ENCODE peak calls at places on chromosome 9, in eight cellular contexts. Y is tibial artery; G is naive thymus-derived CD4-positive, alpha-beta T cell; P is heart left ventricle; F is uterus; C is pancreas; A is SJSA1; J is psoas muscle. I is an unnamed sample. For H3K4me1, the result is how much of the 10 kb centered on the place peaks cover.

GRCh38 chr9:92619601-92620300 is 50.2 kb downstream of the IPPK start:
- DNase-seq in Y (no peak), G (no peak), P (no peak), F (peak), C (no peak), A (no peak), J (no peak), I (no peak)

GRCh38 chr9:71763752-71764332 is 4.5 kb downstream of the CEMIP2 start:
- DNase-seq in Y (no peak), G (no peak), P (no peak), F (no peak), C (no peak), A (no peak), J (no peak), I (no peak)

GRCh38 chr9:36798350-36799065 is 225.8 kb downstream of the MELK start:
- DNase-seq in Y (no peak), G (no peak), P (no peak), F (no peak), C (no peak), A (no peak), J (no peak), I (no peak)

GRCh38 chr9:126569036-126569435 is 44.7 kb upstream of the LMX1B start:
- DNase-seq in Y (no peak), G (no peak), P (no peak), F (no peak), C (no peak), A (no peak), J (no peak), I (no peak)

GRCh38 chr9:116073826-116074225 is 79.8 kb upstream of the PAPPA start:
- DNase-seq in Y (no peak), G (no peak), P (no peak), F (peak), C (no peak), A (no peak), J (no peak), I (no peak)

GRCh38 chr9:92736816-92737606 is 27.6 kb downstream of the BICD2 start:
- DNase-seq in Y (peak), G (no peak), P (no peak), F (no peak), C (no peak), A (no peak), J (no peak), I (no peak)

GRCh38 chr9:77534376-77535057 is 113.6 kb downstream of the GNA14 start:
- DNase-seq in Y (no peak), G (no peak), P (no peak), F (no peak), C (no peak), A (no peak), J (no peak), I (no peak)

GRCh38 chr9:107784235-107784958 is 294.8 kb upstream of the KLF4 start:
- DNase-seq in Y (no peak), G (no peak), P (peak), F (no peak), C (no peak), A (no peak), J (peak), I (no peak)

GRCh38 chr9:99140685-99141314 is 35.9 kb downstream of the TGFBR1 start:
- DNase-seq in Y (peak), G (peak), P (peak), F (peak), C (peak), A (peak), J (peak), I (peak)

GRCh38 chr9:18405240-18405639 is 68.7 kb upstream of the ADAMTSL1 start:
- DNase-seq in Y (no peak), G (no peak), P (no peak), F (no peak), C (no peak), A (no peak), J (no peak), I (no peak)

GRCh38 chr9:84677080-84677479 is 7.6 kb downstream of the NTRK2 start:
- DNase-seq in Y (no peak), G (no peak), P (no peak), F (no peak), C (no peak), A (no peak), J (no peak), I (no peak)

GRCh38 chr9:118882674-118883073 is 486.6 kb downstream of the BRINP1 start:
- DNase-seq in Y (no peak), G (no peak), P (no peak), F (no peak), C (no peak), A (no peak), J (no peak), I (no peak)

GRCh38 chr9:106930477-106930876 is 67.5 kb downstream of the ZNF462 start:
- DNase-seq in Y (no peak), G (no peak), P (no peak), F (no peak), C (no peak), A (no peak), J (no peak), I (no peak)

GRCh38 chr9:109751253-109751652 is 28.7 kb upstream of the PALM2AKAP2 start:
- DNase-seq in Y (no peak), G (no peak), P (no peak), F (no peak), C (no peak), A (peak), J (no peak), I (no peak)

GRCh38 chr9:16368425-16369087 is 501.9 kb downstream of the BNC2 start:
- DNase-seq in Y (no peak), G (no peak), P (no peak), F (no peak), C (no peak), A (peak), J (no peak), I (no peak)

GRCh38 chr9:18442629-18443491 is 31.1 kb upstream of the ADAMTSL1 start:
- DNase-seq in Y (peak), G (peak), P (peak), F (peak), C (peak), A (peak), J (peak), I (peak)

GRCh38 chr9:109968702-109969450 is 188.9 kb downstream of the PALM2AKAP2 start:
- DNase-seq in Y (no peak), G (no peak), P (peak), F (peak), C (no peak), A (no peak), J (no peak), I (no peak)

GRCh38 chr9:20508242-20508641 is 114.1 kb downstream of the MLLT3 start:
- DNase-seq in Y (no peak), G (no peak), P (no peak), F (no peak), C (no peak), A (no peak), J (no peak), I (no peak)

GRCh38 chr9:34500623-34501267 is 22.0 kb downstream of the ENHO start:
- DNase-seq in Y (peak), G (peak), P (peak), F (peak), C (peak), A (no peak), J (peak), I (peak)

GRCh38 chr9:15272377-15272928 is 34.6 kb downstream of the TTC39B start:
- DNase-seq in Y (no peak), G (no peak), P (no peak), F (no peak), C (no peak), A (no peak), J (no peak), I (peak)

GRCh38 chr9:8259028-8259427 is 459.4 kb upstream of the DMAC1 start:
- DNase-seq in Y (no peak), G (no peak), P (no peak), F (no peak), C (no peak), A (no peak), J (no peak), I (no peak)

DNA sequence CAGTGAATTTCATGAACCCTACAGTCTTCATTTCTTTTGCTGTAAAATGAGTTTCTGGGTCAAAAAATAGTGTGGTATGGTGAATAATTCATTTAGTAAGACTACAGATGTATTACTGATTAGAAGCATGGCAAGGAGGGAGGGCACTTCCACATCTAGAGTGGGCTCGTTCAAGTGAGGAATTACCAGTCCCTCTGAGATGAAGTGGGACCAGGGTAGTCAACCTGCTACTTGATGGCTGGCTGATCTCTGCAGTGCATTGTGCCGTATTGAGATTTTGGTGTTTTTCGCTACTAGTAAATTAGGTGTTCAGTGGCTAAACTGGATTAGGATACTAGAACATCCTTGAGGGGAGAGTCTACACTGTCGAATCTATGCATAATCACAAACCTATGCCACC is 10.8 kb downstream of the CDC37L1 start:
- DNase-seq in Y (no peak), G (no peak), P (no peak), F (no peak), C (no peak), A (no peak), J (no peak), I (no peak)
- H3K4me1 ChIP-seq in Y (under half), G (under half), P (under half), F (under half), C (under half), A (under half), J (half or more), I (under half)

DNA sequence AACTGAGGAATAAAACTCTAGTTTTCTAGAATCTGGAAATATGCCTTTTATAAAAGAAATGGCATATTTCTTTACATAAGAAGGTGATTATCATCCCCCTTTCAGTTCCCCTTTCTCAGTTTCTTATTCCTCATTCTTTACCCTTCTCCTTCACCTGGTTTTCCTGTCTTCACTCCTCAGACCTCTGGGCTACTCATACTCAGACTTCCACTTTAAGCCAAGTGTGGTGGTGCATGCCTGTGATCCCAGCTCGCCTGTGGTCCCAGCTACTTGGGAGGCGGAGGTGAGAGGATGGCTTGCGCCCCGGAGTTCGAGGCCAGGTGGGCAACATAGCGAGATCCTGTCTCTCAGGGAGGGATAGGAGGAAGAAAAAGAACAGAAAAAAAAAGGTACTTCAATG is 57.2 kb downstream of the RANBP6 start:
- DNase-seq in Y (no peak), G (no peak), P (no peak), F (no peak), C (no peak), A (no peak), J (no peak), I (no peak)
- H3K27ac ChIP-seq in Y (no peak), G (no peak), P (no peak), F (no peak), C (no peak), A (no peak), J (no peak), I (no peak)

GRCh38 chr9:130844028-130844427 is 9.0 kb downstream of the ABL1 start:
- DNase-seq in Y (peak), G (no peak), P (no peak), F (no peak), C (no peak), A (no peak), J (peak), I (no peak)
- H3K4me1 ChIP-seq in Y (half or more), G (under half), P (under half), F (under half), C (under half), A (under half), J (half or more), I (half or more)

DNA sequence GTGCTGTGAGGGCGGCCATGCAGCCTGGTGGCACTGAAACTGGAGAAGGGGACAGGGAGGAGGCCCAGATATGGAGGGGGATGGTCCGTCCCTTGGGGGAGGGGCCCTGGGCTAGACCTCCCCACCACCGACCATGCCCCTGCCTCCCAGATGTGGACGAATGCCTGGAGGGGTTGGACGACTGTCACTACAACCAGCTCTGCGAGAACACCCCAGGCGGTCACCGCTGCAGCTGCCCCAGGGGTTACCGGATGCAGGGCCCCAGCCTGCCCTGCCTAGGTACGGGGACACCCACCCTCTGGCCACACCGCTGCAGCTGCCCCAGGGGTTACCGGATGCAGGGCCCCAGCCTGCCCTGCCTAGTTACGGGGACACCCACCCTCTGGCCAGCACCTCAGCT is 15.4 kb upstream of the ASS1 start:
- DNase-seq in Y (no peak), G (no peak), P (no peak), F (no peak), C (no peak), A (no peak), J (no peak), I (no peak)
- H3K27ac ChIP-seq in Y (no peak), G (no peak), P (no peak), F (no peak), C (no peak), A (no peak), J (no peak), I (no peak)

GRCh38 chr9:95107001-95107749 is 210.3 kb downstream of the FANCC start:
- DNase-seq in Y (peak), G (no peak), P (peak), F (peak), C (no peak), A (peak), J (no peak), I (no peak)

GRCh38 chr9:95109456-95109855 is 208.1 kb downstream of the FANCC start:
- DNase-seq in Y (no peak), G (no peak), P (no peak), F (no peak), C (no peak), A (no peak), J (no peak), I (no peak)

GRCh38 chr9:95107976-95108375 is 209.5 kb downstream of the FANCC start:
- DNase-seq in Y (no peak), G (no peak), P (no peak), F (no peak), C (no peak), A (no peak), J (no peak), I (no peak)

GRCh38 chr9:95110956-95111525 is 206.5 kb downstream of the FANCC start:
- DNase-seq in Y (no peak), G (no peak), P (no peak), F (no peak), C (no peak), A (no peak), J (no peak), I (no peak)

GRCh38 chr9:95108777-95109176 is 208.7 kb downstream of the FANCC start:
- DNase-seq in Y (no peak), G (no peak), P (no peak), F (no peak), C (no peak), A (no peak), J (no peak), I (no peak)
- H3K4me1 ChIP-seq in Y (under half), G (under half), P (under half), F (under half), C (under half), A (under half), J (under half), I (under half)

DNA sequence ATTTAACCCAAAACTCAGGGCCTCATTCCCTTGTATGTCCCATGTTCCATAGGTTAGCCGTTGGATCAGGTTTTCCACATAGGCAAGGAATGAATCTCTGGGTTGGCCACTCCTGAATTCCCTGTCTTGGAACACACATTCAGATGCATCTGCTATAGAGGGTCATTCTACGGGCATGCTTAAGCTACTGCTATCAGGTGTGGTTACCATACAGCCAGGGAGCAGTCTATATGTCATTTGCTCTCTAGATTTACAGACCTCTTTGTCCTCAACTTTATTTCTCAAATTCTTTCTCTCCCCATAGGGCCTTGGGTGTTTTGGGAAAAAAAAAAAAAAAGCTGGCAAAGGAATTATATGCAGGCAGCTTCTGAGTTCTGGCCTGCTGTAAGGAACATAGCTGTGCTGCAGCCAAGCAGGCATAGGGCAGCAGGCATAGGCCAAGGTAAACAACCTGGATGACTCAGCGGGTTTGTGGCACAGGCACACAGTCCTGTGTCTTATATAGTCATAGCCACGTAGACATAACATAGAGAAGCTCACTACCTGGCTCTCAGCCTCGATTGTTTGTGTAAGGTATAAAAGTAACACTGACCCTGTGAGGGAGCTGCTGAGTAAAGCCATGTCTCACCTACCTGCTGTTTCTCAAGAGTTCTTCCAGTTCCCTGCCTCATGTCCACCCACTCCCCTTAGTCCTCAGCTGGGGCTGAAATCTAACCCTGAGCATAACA is 141.5 kb downstream of the OSTF1 start:
- DNase-seq in Y (peak), G (no peak), P (no peak), F (no peak), C (peak), A (no peak), J (no peak), I (no peak)
- H3K27ac ChIP-seq in Y (peak), G (no peak), P (no peak), F (no peak), C (peak), A (no peak), J (no peak), I (peak)

GRCh38 chr9:136571525-136571924 is 25.7 kb upstream of the NOTCH1 start:
- DNase-seq in Y (no peak), G (no peak), P (no peak), F (no peak), C (no peak), A (no peak), J (peak), I (peak)

GRCh38 chr9:136569526-136570148 is 23.8 kb upstream of the NOTCH1 start:
- DNase-seq in Y (no peak), G (no peak), P (no peak), F (no peak), C (no peak), A (no peak), J (peak), I (no peak)

GRCh38 chr9:136570916-136571315 is 25.1 kb upstream of the NOTCH1 start:
- DNase-seq in Y (no peak), G (no peak), P (no peak), F (no peak), C (no peak), A (no peak), J (peak), I (peak)

GRCh38 chr9:136572003-136572595 is 26.3 kb upstream of the NOTCH1 start:
- DNase-seq in Y (no peak), G (no peak), P (peak), F (no peak), C (no peak), A (peak), J (peak), I (peak)

DNA sequence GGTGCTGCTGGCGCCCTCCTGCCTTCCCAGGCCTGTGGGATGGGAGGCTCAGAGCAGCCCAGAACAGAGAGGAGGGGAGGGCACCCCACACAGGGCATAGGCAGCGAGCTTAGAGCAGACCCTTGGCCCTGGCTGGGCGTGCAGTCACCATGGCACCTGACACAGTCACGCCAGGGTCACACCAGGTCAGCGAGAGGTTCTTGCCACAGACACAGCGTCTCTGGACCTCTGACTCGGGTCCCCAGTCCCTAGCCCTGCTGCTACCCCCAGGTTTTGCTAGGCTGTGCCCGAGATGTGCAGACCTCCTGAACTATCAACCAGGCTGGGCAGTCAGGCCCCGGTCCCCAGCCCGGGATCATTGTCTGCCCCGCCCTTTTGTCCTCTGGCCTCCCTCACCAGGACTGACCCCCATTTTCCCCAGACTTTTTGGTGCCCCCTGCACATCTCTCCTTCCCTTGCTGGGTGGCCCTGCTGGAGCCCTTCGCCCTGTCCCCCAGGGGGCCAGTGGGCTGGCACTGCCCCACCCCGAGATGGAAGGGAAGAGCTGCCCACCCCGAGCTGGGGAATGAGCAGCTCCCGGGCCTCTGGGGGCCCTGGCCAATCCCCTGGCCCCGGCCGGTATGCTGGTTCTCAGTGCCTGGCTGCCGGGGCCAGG is 24.5 kb upstream of the NOTCH1 start:
- DNase-seq in Y (no peak), G (no peak), P (no peak), F (no peak), C (no peak), A (no peak), J (peak), I (peak)
- H3K4me1 ChIP-seq in Y (half or more), G (under half), P (half or more), F (under half), C (under half), A (half or more), J (under half), I (half or more)

GRCh38 chr9:129221979-129222635 is 44.0 kb upstream of the IER5L start:
- DNase-seq in Y (no peak), G (no peak), P (no peak), F (no peak), C (no peak), A (no peak), J (no peak), I (no peak)
- H3K27ac ChIP-seq in Y (no peak), G (no peak), P (no peak), F (no peak), C (no peak), A (no peak), J (no peak), I (no peak)

GRCh38 chr9:130042931-130043653 is at the start of gene FNBP1:
- DNase-seq in Y (peak), G (peak), P (peak), F (peak), C (peak), A (peak), J (peak), I (peak)

GRCh38 chr9:130042406-130042930 is 521 bp downstream of the FNBP1 start:
- DNase-seq in Y (peak), G (peak), P (peak), F (no peak), C (no peak), A (no peak), J (peak), I (peak)

GRCh38 chr9:130040901-130041647 is 1.9 kb downstream of the FNBP1 start:
- DNase-seq in Y (no peak), G (no peak), P (no peak), F (no peak), C (no peak), A (no peak), J (no peak), I (no peak)

GRCh38 chr9:130043654-130044623 is 950 bp upstream of the FNBP1 start:
- DNase-seq in Y (peak), G (no peak), P (peak), F (peak), C (no peak), A (no peak), J (peak), I (no peak)

GRCh38 chr9:130041648-130042405 is 1.2 kb downstream of the FNBP1 start:
- DNase-seq in Y (peak), G (no peak), P (no peak), F (peak), C (no peak), A (no peak), J (peak), I (no peak)
- H3K4me1 ChIP-seq in Y (under half), G (under half), P (under half), F (under half), C (under half), A (under half), J (under half), I (half or more)